ENCODE peak calls at places on chromosomes 5 and 9, in seven cellular contexts. One of them, this sample, is unnamed.
A peak's percentile ranks its signal among the peaks of the same experiment; 100 is the strongest.

GRCh38 chr9:114953917-114954316 is 23.5 kb upstream of the TNFSF8 start:
- DNase-seq in WERI-Rb-1: no peak
- DNase-seq in AG04450: peak; percentile 39
- DNase-seq in body of pancreas: no peak
- DNase-seq in CD8-positive, alpha-beta T cell: no peak
- DNase-seq in tibial nerve: peak; percentile 79
- DNase-seq in GM12878: no peak
- DNase-seq in this sample: no peak

GRCh38 chr9:13513262-13513661 is 233.8 kb upstream of the MPDZ start:
- DNase-seq in WERI-Rb-1: no peak
- DNase-seq in AG04450: no peak
- DNase-seq in body of pancreas: no peak
- DNase-seq in CD8-positive, alpha-beta T cell: no peak
- DNase-seq in tibial nerve: peak; percentile 19
- DNase-seq in GM12878: no peak
- DNase-seq in this sample: no peak

GRCh38 chr5:168691891-168692290 is 112.7 kb upstream of the PANK3 start:
- DNase-seq in WERI-Rb-1: no peak
- DNase-seq in AG04450: no peak
- DNase-seq in body of pancreas: no peak
- DNase-seq in CD8-positive, alpha-beta T cell: no peak
- DNase-seq in tibial nerve: no peak
- DNase-seq in GM12878: no peak
- DNase-seq in this sample: no peak

GRCh38 chr9:35054871-35055644 is 17.4 kb downstream of the VCP start:
- DNase-seq in WERI-Rb-1: no peak
- DNase-seq in AG04450: no peak
- DNase-seq in body of pancreas: no peak
- DNase-seq in CD8-positive, alpha-beta T cell: no peak
- DNase-seq in tibial nerve: no peak
- DNase-seq in GM12878: no peak
- DNase-seq in this sample: no peak

GRCh38 chr5:116532762-116533525 is 41.7 kb downstream of the SEMA6A start:
- DNase-seq in WERI-Rb-1: no peak
- DNase-seq in AG04450: no peak
- DNase-seq in body of pancreas: no peak
- DNase-seq in CD8-positive, alpha-beta T cell: no peak
- DNase-seq in tibial nerve: no peak
- DNase-seq in GM12878: no peak
- DNase-seq in this sample: no peak

GRCh38 chr5:128701301-128701700 is 163.3 kb upstream of the FBN2 start:
- DNase-seq in WERI-Rb-1: no peak
- DNase-seq in AG04450: no peak
- DNase-seq in body of pancreas: no peak
- DNase-seq in CD8-positive, alpha-beta T cell: no peak
- DNase-seq in tibial nerve: no peak
- DNase-seq in GM12878: no peak
- DNase-seq in this sample: no peak

GRCh38 chr5:38467353-38468040 is 88.9 kb downstream of the LIFR start:
- DNase-seq in WERI-Rb-1: no peak
- DNase-seq in AG04450: no peak
- DNase-seq in body of pancreas: no peak
- DNase-seq in CD8-positive, alpha-beta T cell: no peak
- DNase-seq in tibial nerve: no peak
- DNase-seq in GM12878: no peak
- DNase-seq in this sample: no peak

GRCh38 chr5:62268239-62268638 is 37.8 kb upstream of the KIF2A start:
- DNase-seq in WERI-Rb-1: no peak
- DNase-seq in AG04450: no peak
- DNase-seq in body of pancreas: no peak
- DNase-seq in CD8-positive, alpha-beta T cell: no peak
- DNase-seq in tibial nerve: no peak
- DNase-seq in GM12878: peak; percentile 26
- DNase-seq in this sample: no peak

GRCh38 chr5:158127536-158127935 is 268.6 kb upstream of the CLINT1 start:
- DNase-seq in WERI-Rb-1: no peak
- DNase-seq in AG04450: no peak
- DNase-seq in body of pancreas: no peak
- DNase-seq in CD8-positive, alpha-beta T cell: no peak
- DNase-seq in tibial nerve: no peak
- DNase-seq in GM12878: no peak
- DNase-seq in this sample: no peak

GRCh38 chr5:6717247-6717646 is 4.0 kb downstream of the TENT4A start:
- DNase-seq in WERI-Rb-1: no peak
- DNase-seq in AG04450: no peak
- DNase-seq in body of pancreas: no peak
- DNase-seq in CD8-positive, alpha-beta T cell: no peak
- DNase-seq in tibial nerve: no peak
- DNase-seq in GM12878: no peak
- DNase-seq in this sample: no peak

GRCh38 chr9:13139641-13140171 is 139.8 kb downstream of the MPDZ start:
- DNase-seq in WERI-Rb-1: no peak
- DNase-seq in AG04450: peak; percentile 64
- DNase-seq in body of pancreas: no peak
- DNase-seq in CD8-positive, alpha-beta T cell: no peak
- DNase-seq in tibial nerve: no peak
- DNase-seq in GM12878: no peak
- DNase-seq in this sample: no peak

GRCh38 chr5:129670944-129671343 is 77.0 kb upstream of the MINAR2 start:
- DNase-seq in WERI-Rb-1: no peak
- DNase-seq in AG04450: peak; percentile 30
- DNase-seq in body of pancreas: no peak
- DNase-seq in CD8-positive, alpha-beta T cell: no peak
- DNase-seq in tibial nerve: no peak
- DNase-seq in GM12878: no peak
- DNase-seq in this sample: no peak

GRCh38 chr9:36486454-36486932 is 86.2 kb upstream of the MELK start:
- DNase-seq in WERI-Rb-1: peak; percentile 12
- DNase-seq in AG04450: no peak
- DNase-seq in body of pancreas: no peak
- DNase-seq in CD8-positive, alpha-beta T cell: no peak
- DNase-seq in tibial nerve: no peak
- DNase-seq in GM12878: no peak
- DNase-seq in this sample: no peak

GRCh38 chr5:180853522-180853921 is 7.6 kb downstream of the ZFP62 start:
- DNase-seq in WERI-Rb-1: no peak
- DNase-seq in AG04450: no peak
- DNase-seq in body of pancreas: no peak
- DNase-seq in CD8-positive, alpha-beta T cell: no peak
- DNase-seq in tibial nerve: no peak
- DNase-seq in GM12878: no peak
- DNase-seq in this sample: no peak

GRCh38 chr5:98585661-98586310 is 187.7 kb upstream of the RGMB start:
- DNase-seq in WERI-Rb-1: no peak
- DNase-seq in AG04450: no peak
- DNase-seq in body of pancreas: no peak
- DNase-seq in CD8-positive, alpha-beta T cell: no peak
- DNase-seq in tibial nerve: no peak
- DNase-seq in GM12878: no peak
- DNase-seq in this sample: no peak

GRCh38 chr5:160675988-160676387 is 176.0 kb downstream of the ATP10B start:
- DNase-seq in WERI-Rb-1: no peak
- DNase-seq in AG04450: no peak
- DNase-seq in body of pancreas: no peak
- DNase-seq in CD8-positive, alpha-beta T cell: no peak
- DNase-seq in tibial nerve: no peak
- DNase-seq in GM12878: no peak
- DNase-seq in this sample: no peak

GRCh38 chr5:17436766-17437221 is 61.2 kb upstream of the TAF11L2 start:
- DNase-seq in WERI-Rb-1: no peak
- DNase-seq in AG04450: no peak
- DNase-seq in body of pancreas: no peak
- DNase-seq in CD8-positive, alpha-beta T cell: no peak
- DNase-seq in tibial nerve: peak; percentile 8
- DNase-seq in GM12878: no peak
- DNase-seq in this sample: no peak

GRCh38 chr5:172772112-172772906 is 1.3 kb upstream of the DUSP1 start:
- DNase-seq in WERI-Rb-1: peak; percentile 79
- DNase-seq in AG04450: peak; percentile 80
- DNase-seq in body of pancreas: peak; percentile 82
- DNase-seq in CD8-positive, alpha-beta T cell: peak; percentile 78
- DNase-seq in tibial nerve: peak; percentile 93
- DNase-seq in GM12878: no peak
- DNase-seq in this sample: peak; percentile 74

GRCh38 chr9:27460225-27461023 is 63.7 kb upstream of the IFNK start:
- DNase-seq in WERI-Rb-1: no peak
- DNase-seq in AG04450: no peak
- DNase-seq in body of pancreas: no peak
- DNase-seq in CD8-positive, alpha-beta T cell: no peak
- DNase-seq in tibial nerve: peak; percentile 20
- DNase-seq in GM12878: peak; percentile 37
- DNase-seq in this sample: no peak

GRCh38 chr5:149404746-149405549 is 25.9 kb upstream of the IL17B start:
- DNase-seq in WERI-Rb-1: peak; percentile 25
- DNase-seq in AG04450: no peak
- DNase-seq in body of pancreas: no peak
- DNase-seq in CD8-positive, alpha-beta T cell: no peak
- DNase-seq in tibial nerve: no peak
- DNase-seq in GM12878: no peak
- DNase-seq in this sample: no peak

GRCh38 chr9:23153058-23153457 is 673.0 kb downstream of the ELAVL2 start:
- DNase-seq in WERI-Rb-1: no peak
- DNase-seq in AG04450: no peak
- DNase-seq in body of pancreas: no peak
- DNase-seq in CD8-positive, alpha-beta T cell: no peak
- DNase-seq in tibial nerve: no peak
- DNase-seq in GM12878: no peak
- DNase-seq in this sample: no peak
- TF ChIP-seq CTCF in WERI-Rb-1: peak; percentile 18
- TF ChIP-seq CTCF in AG04450: no peak
- TF ChIP-seq CTCF in body of pancreas: no peak
- TF ChIP-seq CTCF in CD8-positive, alpha-beta T cell: no peak
- TF ChIP-seq CTCF in tibial nerve: no peak
- TF ChIP-seq CTCF in GM12878: no peak
- TF ChIP-seq CTCF in this sample: no peak

GRCh38 chr5:35855221-35855620 is 1.5 kb upstream of the IL7R start:
- DNase-seq in WERI-Rb-1: no peak
- DNase-seq in AG04450: no peak
- DNase-seq in body of pancreas: no peak
- DNase-seq in CD8-positive, alpha-beta T cell: no peak
- DNase-seq in tibial nerve: no peak
- DNase-seq in GM12878: no peak
- DNase-seq in this sample: no peak
- H3K27ac ChIP-seq in WERI-Rb-1: no peak overlapping the region
- H3K27ac ChIP-seq in AG04450: no peak overlapping the region
- H3K27ac ChIP-seq in body of pancreas: no peak overlapping the region
- H3K27ac ChIP-seq in CD8-positive, alpha-beta T cell: peak overlapping the region; percentile 97
- H3K27ac ChIP-seq in tibial nerve: no peak overlapping the region
- H3K27ac ChIP-seq in GM12878: no peak overlapping the region
- H3K27ac ChIP-seq in this sample: peak overlapping the region; percentile 98

DNA sequence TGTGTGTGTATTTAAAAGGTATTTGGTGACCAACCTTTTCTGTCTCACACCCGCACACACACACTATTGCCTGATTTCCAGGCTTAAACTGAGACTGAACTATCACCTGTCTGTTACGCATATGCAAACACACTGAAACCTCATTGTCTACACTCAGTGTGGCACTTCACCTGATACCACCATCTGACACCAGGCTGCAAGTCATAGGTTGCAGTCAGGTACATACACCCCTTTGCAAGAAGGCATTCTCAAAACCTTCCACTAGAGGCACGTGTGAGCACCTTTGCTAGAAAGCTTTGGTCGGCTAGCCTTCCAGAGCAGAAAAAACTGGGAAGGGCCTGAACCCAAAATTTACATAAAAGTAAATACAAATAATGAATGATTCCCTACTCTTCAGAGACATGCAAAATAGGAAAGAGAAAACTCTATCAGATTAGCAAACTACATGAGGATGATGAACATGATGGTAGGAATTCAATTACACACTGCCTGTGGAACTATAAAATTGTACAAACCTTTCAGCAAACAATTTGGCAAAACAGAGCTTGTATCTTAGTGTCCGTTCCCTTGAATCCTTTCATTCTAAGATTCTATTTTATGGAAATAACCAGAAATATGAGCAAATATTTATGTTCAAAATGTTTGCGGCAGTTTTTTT is 5.9 kb upstream of the FOXD1 start:
- DNase-seq in WERI-Rb-1: peak; percentile 83
- DNase-seq in AG04450: no peak
- DNase-seq in body of pancreas: peak; percentile 62
- DNase-seq in CD8-positive, alpha-beta T cell: no peak
- DNase-seq in tibial nerve: no peak
- DNase-seq in GM12878: no peak
- DNase-seq in this sample: peak; percentile 34
- H3K27me3 ChIP-seq in WERI-Rb-1: peaks cover 10% of the 10 kb centered on the region
- H3K27me3 ChIP-seq in AG04450: no peaks in the 10 kb centered on the region
- H3K27me3 ChIP-seq in body of pancreas: peaks cover 25% of the 10 kb centered on the region
- H3K27me3 ChIP-seq in CD8-positive, alpha-beta T cell: peaks cover 39% of the 10 kb centered on the region
- H3K27me3 ChIP-seq in tibial nerve: no peaks in the 10 kb centered on the region
- H3K27me3 ChIP-seq in GM12878: peaks cover 20% of the 10 kb centered on the region
- H3K27me3 ChIP-seq in this sample: peaks cover 84% of the 10 kb centered on the region

GRCh38 chr9:130624154-130624553 is 40.2 kb upstream of the PRDM12 start:
- DNase-seq in WERI-Rb-1: peak; percentile 50
- DNase-seq in AG04450: no peak
- DNase-seq in body of pancreas: no peak
- DNase-seq in CD8-positive, alpha-beta T cell: no peak
- DNase-seq in tibial nerve: no peak
- DNase-seq in GM12878: no peak
- DNase-seq in this sample: no peak
- TF ChIP-seq CTCF in WERI-Rb-1: peak; percentile 31
- TF ChIP-seq CTCF in AG04450: no peak
- TF ChIP-seq CTCF in body of pancreas: no peak
- TF ChIP-seq CTCF in CD8-positive, alpha-beta T cell: no peak
- TF ChIP-seq CTCF in tibial nerve: no peak
- TF ChIP-seq CTCF in GM12878: no peak
- TF ChIP-seq CTCF in this sample: no peak

GRCh38 chr9:137055385-137056364 is 1.8 kb upstream of the ENTPD2 start:
- DNase-seq in WERI-Rb-1: no peak
- DNase-seq in AG04450: no peak
- DNase-seq in body of pancreas: peak; percentile 94
- DNase-seq in CD8-positive, alpha-beta T cell: no peak
- DNase-seq in tibial nerve: peak; percentile 78
- DNase-seq in GM12878: no peak
- DNase-seq in this sample: no peak
- H3K27ac ChIP-seq in WERI-Rb-1: no peak overlapping the region
- H3K27ac ChIP-seq in AG04450: no peak overlapping the region
- H3K27ac ChIP-seq in body of pancreas: peak overlapping the region; percentile 32
- H3K27ac ChIP-seq in CD8-positive, alpha-beta T cell: no peak overlapping the region
- H3K27ac ChIP-seq in tibial nerve: peak overlapping the region; percentile 76
- H3K27ac ChIP-seq in GM12878: no peak overlapping the region
- H3K27ac ChIP-seq in this sample: no peak overlapping the region

GRCh38 chr9:126658964-126659555 is 45.3 kb downstream of the LMX1B start:
- DNase-seq in WERI-Rb-1: no peak
- DNase-seq in AG04450: no peak
- DNase-seq in body of pancreas: no peak
- DNase-seq in CD8-positive, alpha-beta T cell: no peak
- DNase-seq in tibial nerve: no peak
- DNase-seq in GM12878: no peak
- DNase-seq in this sample: no peak
- H3K27me3 ChIP-seq in WERI-Rb-1: no peaks in the 10 kb centered on the region
- H3K27me3 ChIP-seq in AG04450: peaks cover 29% of the 10 kb centered on the region
- H3K27me3 ChIP-seq in body of pancreas: no peaks in the 10 kb centered on the region
- H3K27me3 ChIP-seq in CD8-positive, alpha-beta T cell: no peaks in the 10 kb centered on the region
- H3K27me3 ChIP-seq in tibial nerve: no peaks in the 10 kb centered on the region
- H3K27me3 ChIP-seq in GM12878: no peaks in the 10 kb centered on the region
- H3K27me3 ChIP-seq in this sample: peaks cover 25% of the 10 kb centered on the region

This sample was measured in CD4-positive, alpha-beta T cell.